ENCODE peak calls at places on chromosome 22, in five cellular contexts. G is GM04504, B is ecto neural progenitor cell, O is NCI-H345, D is stomach. F is an unnamed sample.

GRCh38 chr22:38649841-38650522 is 6.2 kb downstream of the FAM227A start:
- DNase-seq in G (no peak), B (no peak), O (peak; percentile 4), D (no peak), F (no peak)

GRCh38 chr22:46696614-46697013 is 41.4 kb downstream of the CERK start:
- DNase-seq in G (no peak), B (no peak), O (no peak), D (no peak), F (no peak)

GRCh38 chr22:23057331-23057730 is 13.0 kb upstream of the GNAZ start:
- DNase-seq in G (no peak), B (no peak), O (no peak), D (no peak), F (no peak)

GRCh38 chr22:37228106-37229011 is 15.7 kb downstream of the RAC2 start:
- DNase-seq in G (no peak), B (no peak), O (no peak), D (no peak), F (peak; percentile 74)

GRCh38 chr22:27670701-27671412 is 130.7 kb downstream of the MN1 start:
- DNase-seq in G (no peak), B (peak; percentile 95), O (no peak), D (peak; percentile 50), F (peak; percentile 59)

GRCh38 chr22:32615874-32616564 is 141.4 kb downstream of the FBXO7 start:
- DNase-seq in G (no peak), B (no peak), O (no peak), D (no peak), F (no peak)

GRCh38 chr22:44191036-44191454 is 10.3 kb downstream of the PARVG start:
- DNase-seq in G (no peak), B (no peak), O (no peak), D (no peak), F (no peak)

GRCh38 chr22:50246242-50247175 is 1.7 kb upstream of the TUBGCP6 start:
- DNase-seq in G (no peak), B (no peak), O (no peak), D (no peak), F (no peak)

GRCh38 chr22:26585104-26585790 is 4.7 kb downstream of the TPST2 start:
- DNase-seq in G (peak; percentile 73), B (no peak), O (no peak), D (peak; percentile 45), F (peak; percentile 74)

GRCh38 chr22:44317163-44317455 is 4.4 kb upstream of the SHISAL1 start:
- DNase-seq in G (no peak), B (no peak), O (no peak), D (no peak), F (no peak)

GRCh38 chr22:40560551-40560950 is 76.0 kb downstream of the MRTFA start:
- DNase-seq in G (peak; percentile 21), B (no peak), O (no peak), D (no peak), F (no peak)

GRCh38 chr22:27382947-27383346 is 418.6 kb downstream of the MN1 start:
- DNase-seq in G (no peak), B (peak; percentile 8), O (no peak), D (no peak), F (no peak)

GRCh38 chr22:47498969-47499368 is 736.5 kb downstream of the TBC1D22A start:
- DNase-seq in G (no peak), B (no peak), O (no peak), D (no peak), F (no peak)

GRCh38 chr22:42151924-42152635 is 21.5 kb upstream of the CYP2D6 start:
- DNase-seq in G (no peak), B (no peak), O (no peak), D (no peak), F (no peak)

GRCh38 chr22:21726650-21727049 is 8.9 kb downstream of the YPEL1 start:
- DNase-seq in G (no peak), B (peak; percentile 72), O (peak; percentile 16), D (no peak), F (no peak)

GRCh38 chr22:45511847-45512261 is 9.2 kb downstream of the FBLN1 start:
- DNase-seq in G (peak; percentile 72), B (no peak), O (no peak), D (peak; percentile 43), F (peak; percentile 86)